ENCODE peak calls at places on chromosomes 3 and 15, in four cellular contexts. T, Z, E and F are unnamed samples. For H3K36me3 and H3K9me3, the result is how much of the 10 kb centered on the place peaks cover.

GRCh38 chr3:136893848-136894443 is 31.9 kb downstream of the NCK1 start:
- DNase-seq in E (no peak), T (no peak), Z (peak), F (no peak)

GRCh38 chr15:89743594-89743993 is 7.5 kb downstream of the MESP1 start:
- DNase-seq in Z (no peak), T (no peak), E (no peak), F (no peak)

GRCh38 chr15:44058126-44058525 is 136.9 kb downstream of the FRMD5 start:
- DNase-seq in E (no peak), Z (no peak), T (no peak), F (no peak)

GRCh38 chr3:129211772-129212171 is 28.1 kb upstream of the CNBP start:
- DNase-seq in T (peak), E (no peak), Z (peak), F (no peak)

GRCh38 chr3:181623924-181624694 is 87.6 kb upstream of the SOX2 start:
- DNase-seq in T (no peak), E (no peak), Z (no peak), F (no peak)

GRCh38 chr15:94052711-94053110 is 178.7 kb upstream of the MCTP2 start:
- DNase-seq in Z (no peak), T (no peak), E (no peak), F (no peak)

GRCh38 chr15:39784125-39784524 is 1.5 kb upstream of the FSIP1 start:
- DNase-seq in Z (peak), E (no peak), T (no peak), F (no peak)

GRCh38 chr15:68687136-68687735 is 108.4 kb downstream of the CORO2B start:
- DNase-seq in T (no peak), E (no peak), Z (no peak), F (no peak)

GRCh38 chr15:93118904-93119303 is 29.9 kb upstream of the RGMA start:
- DNase-seq in T (no peak), Z (no peak), E (no peak), F (no peak)

GRCh38 chr3:53941945-53942344 is 50.3 kb upstream of the SELENOK start:
- DNase-seq in T (no peak), E (no peak), Z (no peak), F (no peak)

GRCh38 chr15:96359772-96360498 is 29.4 kb downstream of the NR2F2 start:
- DNase-seq in T (no peak), E (no peak), Z (peak), F (no peak)

GRCh38 chr3:33440578-33441321 is 545 bp upstream of the UBP1 start:
- DNase-seq in T (peak), E (peak), Z (peak), F (peak)

GRCh38 chr3:52093751-52094525 is 37.6 kb upstream of the DUSP7 start:
- DNase-seq in Z (peak), E (no peak), T (peak), F (no peak)

GRCh38 chr15:43928152-43928551 is 101.3 kb downstream of the WDR76 start:
- DNase-seq in Z (no peak), E (no peak), T (no peak), F (no peak)

GRCh38 chr15:74175271-74176191 is 2.0 kb downstream of the ISLR start:
- DNase-seq in E (no peak), T (peak), Z (no peak), F (no peak)

GRCh38 chr3:27333843-27334242 is 35.3 kb downstream of the NEK10 start:
- DNase-seq in E (no peak), Z (no peak), T (no peak), F (no peak)

GRCh38 chr3:160395297-160395696 is 3.7 kb downstream of the IFT80 start:
- DNase-seq in Z (no peak), E (no peak), T (no peak), F (no peak)

GRCh38 chr3:196080997-196081833 is 675 bp downstream of the TFRC start:
- DNase-seq in T (peak), E (peak), Z (peak), F (peak)

GRCh38 chr3:126552688-126553283 is 5.9 kb downstream of the C3orf22 start:
- DNase-seq in Z (no peak), E (no peak), T (peak), F (no peak)

GRCh38 chr3:170862618-170863374 is 7.2 kb downstream of the RPL22L1 start:
- DNase-seq in Z (no peak), T (no peak), E (no peak), F (no peak)

GRCh38 chr15:97023131-97023844 is 692.8 kb downstream of the NR2F2 start:
- DNase-seq in T (no peak), Z (peak), E (no peak), F (no peak)

GRCh38 chr3:55452886-55453285 is 34.2 kb downstream of the WNT5A start:
- DNase-seq in E (no peak), Z (no peak), T (no peak), F (no peak)

GRCh38 chr3:181948286-181948685 is 236.6 kb downstream of the SOX2 start:
- DNase-seq in E (no peak), Z (no peak), T (no peak), F (no peak)

GRCh38 chr15:40150163-40150925 is 10.5 kb upstream of the BUB1B start:
- DNase-seq in T (no peak), Z (peak), E (no peak), F (peak)

GRCh38 chr3:16239082-16239770 is 25.5 kb downstream of the DPH3 start:
- DNase-seq in Z (no peak), E (no peak), T (no peak), F (no peak)

GRCh38 chr3:104044002-104044401 is 1322.7 kb upstream of the ALCAM start:
- DNase-seq in E (no peak), Z (peak), T (no peak), F (no peak)

GRCh38 chr3:40780801-40781406 is 256.1 kb downstream of the ZNF621 start:
- DNase-seq in Z (no peak), E (peak), T (peak), F (no peak)

GRCh38 chr3:157071744-157072525 is 88.0 kb downstream of the CCNL1 start:
- DNase-seq in Z (no peak), T (no peak), E (no peak), F (no peak)

GRCh38 chr3:106348142-106348690 is 479.4 kb upstream of the CBLB start:
- DNase-seq in Z (no peak), E (no peak), T (no peak), F (no peak)

GRCh38 chr15:38252481-38253311 is at the start of gene SPRED1:
- DNase-seq in E (peak), Z (no peak), T (peak), F (no peak)

GRCh38 chr3:21256932-21257331 is 494.1 kb downstream of the ZNF385D start:
- DNase-seq in T (no peak), E (no peak), Z (no peak), F (no peak)

GRCh38 chr3:142359367-142359766 is 88.5 kb downstream of the XRN1 start:
- DNase-seq in E (no peak), Z (no peak), T (no peak), F (no peak)
- H3K36me3 ChIP-seq in E (under half), Z (under half), T (half or more), F (under half)

DNA sequence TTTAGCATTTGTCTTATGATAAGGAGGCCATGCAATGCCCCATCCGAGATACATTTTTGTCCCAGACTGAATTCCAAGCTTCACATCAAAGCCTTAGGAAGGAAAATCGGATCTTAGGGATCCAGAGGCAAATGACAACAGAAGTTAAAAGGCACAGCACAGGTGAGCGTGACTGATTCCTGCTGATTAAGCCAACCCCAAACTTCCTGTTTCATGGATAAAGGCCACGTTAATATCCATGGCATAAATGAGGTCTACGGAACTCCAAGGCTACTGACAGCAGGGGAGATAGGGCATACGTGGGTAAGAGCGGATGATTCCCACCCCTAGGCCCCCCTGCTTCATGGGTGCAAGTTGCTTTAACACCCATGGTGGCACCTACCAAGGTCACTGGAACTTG is 471.6 kb downstream of the FHIT start:
- DNase-seq in E (no peak), Z (no peak), T (no peak), F (no peak)
- H3K9me3 ChIP-seq in E (under half), Z (under half), T (under half), F (under half)

GRCh38 chr3:172305552-172305951 is 142.7 kb downstream of the GHSR start:
- DNase-seq in T (no peak), Z (peak), E (no peak), F (no peak)
- H3K36me3 ChIP-seq in T (half or more), Z (under half), E (under half), F (under half)

GRCh38 chr3:1805331-1805730 is 293.3 kb upstream of the CNTN4 start:
- DNase-seq in Z (no peak), E (no peak), T (no peak), F (no peak)

DNA sequence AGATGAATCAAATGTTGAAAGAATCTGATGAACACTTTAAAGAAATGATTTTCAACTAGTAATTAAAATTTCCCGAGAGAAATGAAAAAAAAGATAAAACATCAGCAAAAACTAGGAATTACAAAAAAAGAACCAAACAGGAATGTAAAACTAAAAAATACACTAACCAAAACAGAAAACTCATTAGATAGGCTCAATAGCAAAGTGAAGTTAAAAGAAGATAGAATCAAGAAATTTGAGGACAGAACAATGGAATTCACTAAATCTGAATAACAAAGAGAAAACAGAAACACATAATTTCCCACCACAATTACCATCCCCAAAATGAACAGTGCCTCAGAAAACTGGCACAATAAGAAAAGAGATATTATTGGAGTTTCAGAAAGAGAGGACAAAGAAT is 290.1 kb upstream of the CNTN4 start:
- DNase-seq in Z (no peak), E (no peak), T (no peak), F (no peak)
- H3K9me3 ChIP-seq in Z (under half), E (under half), T (under half), F (under half)

DNA sequence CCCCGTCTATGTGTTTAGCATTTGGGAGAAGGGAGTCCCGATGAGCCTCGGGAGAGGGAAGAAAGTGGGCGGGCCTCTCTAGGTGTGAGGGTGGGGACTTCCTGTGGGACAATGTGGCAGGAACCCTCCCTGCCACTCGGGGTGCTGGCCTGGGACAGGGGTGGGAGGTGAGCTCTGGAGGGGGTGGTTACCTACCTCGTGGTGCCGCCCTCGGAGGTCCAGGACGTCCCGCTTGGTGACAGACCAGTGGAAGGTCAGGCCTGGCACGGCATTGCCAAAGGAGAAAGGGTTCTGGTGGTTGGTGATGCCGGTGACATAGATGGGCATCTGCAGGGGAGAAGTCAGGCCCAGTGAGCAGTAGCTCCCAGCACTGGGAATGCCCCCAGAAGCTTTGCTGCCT is 83.5 kb downstream of the NUP210 start:
- DNase-seq in E (no peak), T (no peak), Z (no peak), F (no peak)
- H3K36me3 ChIP-seq in E (under half), T (under half), Z (under half), F (half or more)

DNA sequence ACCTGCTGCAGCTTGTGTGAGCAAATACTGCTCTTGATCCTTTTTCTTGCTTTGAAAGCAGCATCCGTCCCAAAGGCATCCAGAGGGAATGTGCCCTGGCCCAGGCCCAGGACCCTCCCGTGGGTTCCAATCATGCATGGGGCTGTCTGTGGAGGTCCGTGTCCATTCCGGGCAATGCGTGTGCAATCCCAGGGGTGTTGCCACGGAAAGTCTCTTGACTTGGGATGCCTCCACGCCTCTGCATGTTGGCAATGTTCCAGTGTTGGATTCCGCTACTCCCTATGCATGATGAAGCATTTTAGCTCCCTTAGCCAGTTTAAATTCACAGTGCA is 105.7 kb downstream of the SNRPN start:
- DNase-seq in E (no peak), T (no peak), Z (no peak), F (no peak)
- H3K9me3 ChIP-seq in E (half or more), T (half or more), Z (half or more), F (half or more)

DNA sequence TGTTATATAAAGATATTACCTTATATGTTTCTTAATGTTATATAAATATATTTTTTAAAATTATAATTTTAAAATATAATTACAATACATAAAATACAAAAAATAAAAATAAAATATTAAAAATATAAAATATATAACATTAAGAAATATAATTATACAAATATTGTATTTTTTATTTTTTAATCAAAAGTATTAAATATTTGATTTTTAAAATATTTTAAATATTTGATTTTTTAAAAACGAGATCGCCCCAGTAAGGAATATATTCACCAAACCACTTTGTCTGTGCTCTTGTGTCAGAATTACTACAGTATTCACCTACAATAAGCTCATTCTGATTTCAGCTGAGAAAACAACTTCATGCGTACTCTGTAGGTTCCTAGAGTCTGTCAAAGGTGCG is 89.1 kb downstream of the ETFA start:
- DNase-seq in E (no peak), Z (no peak), T (no peak), F (no peak)
- H3K36me3 ChIP-seq in E (under half), Z (under half), T (under half), F (under half)

GRCh38 chr15:71821547-71822129 is 11.3 kb downstream of the NR2E3 start:
- DNase-seq in Z (no peak), T (no peak), E (no peak), F (no peak)
- H3K9me3 ChIP-seq in Z (half or more), T (under half), E (under half), F (under half)